ENCODE peak calls at places on chromosomes 6 and 20, in four cellular contexts. H, C, P and O are unnamed samples. For H3K4me1, the result is how much of the 10 kb centered on the place peaks cover.

GRCh38 chr6:37566209-37566859 is 66.6 kb upstream of the CCDC167 start:
- DNase-seq in H (peak), C (peak), P (peak), O (peak)

GRCh38 chr6:27205375-27206278 is 41.9 kb upstream of the PRSS16 start:
- DNase-seq in H (no peak), C (no peak), P (no peak), O (no peak)

GRCh38 chr6:170184324-170184723 is 106.6 kb downstream of the DLL1 start:
- DNase-seq in H (no peak), C (no peak), P (peak), O (no peak)

GRCh38 chr20:17556842-17557674 is 12.8 kb upstream of the DSTN start:
- DNase-seq in H (peak), C (peak), P (no peak), O (peak)

GRCh38 chr6:133240511-133241087 is 558 bp upstream of the EYA4 start:
- DNase-seq in H (no peak), C (no peak), P (peak), O (peak)

GRCh38 chr6:125884656-125885055 is 71.9 kb upstream of the HINT3 start:
- DNase-seq in H (no peak), C (no peak), P (no peak), O (no peak)

GRCh38 chr20:58891076-58891685 is 38.7 kb downstream of the GNAS start:
- DNase-seq in H (peak), C (peak), P (peak), O (peak)

GRCh38 chr20:610130-611046 is at the start of gene TCF15:
- DNase-seq in H (no peak), C (no peak), P (peak), O (peak)

GRCh38 chr6:37149750-37150149 is 20.2 kb upstream of the PIM1 start:
- DNase-seq in H (no peak), C (no peak), P (no peak), O (no peak)

GRCh38 chr20:34999782-35000181 is 44.1 kb downstream of the MYH7B start:
- DNase-seq in H (no peak), C (no peak), P (no peak), O (no peak)

GRCh38 chr6:23213651-23214050 is 644.3 kb downstream of the HDGFL1 start:
- DNase-seq in H (no peak), C (no peak), P (no peak), O (no peak)

GRCh38 chr20:63653041-63653973 is at the start of gene STMN3:
- DNase-seq in H (peak), C (peak), P (peak), O (peak)

GRCh38 chr6:166910601-166911000 is 45.7 kb downstream of the RNASET2 start:
- DNase-seq in H (no peak), C (no peak), P (no peak), O (no peak)

GRCh38 chr6:490251-491037 is 98.9 kb downstream of the IRF4 start:
- DNase-seq in H (no peak), C (no peak), P (no peak), O (no peak)
- H3K4me1 ChIP-seq in H (under half), C (under half), P (under half), O (under half)

DNA sequence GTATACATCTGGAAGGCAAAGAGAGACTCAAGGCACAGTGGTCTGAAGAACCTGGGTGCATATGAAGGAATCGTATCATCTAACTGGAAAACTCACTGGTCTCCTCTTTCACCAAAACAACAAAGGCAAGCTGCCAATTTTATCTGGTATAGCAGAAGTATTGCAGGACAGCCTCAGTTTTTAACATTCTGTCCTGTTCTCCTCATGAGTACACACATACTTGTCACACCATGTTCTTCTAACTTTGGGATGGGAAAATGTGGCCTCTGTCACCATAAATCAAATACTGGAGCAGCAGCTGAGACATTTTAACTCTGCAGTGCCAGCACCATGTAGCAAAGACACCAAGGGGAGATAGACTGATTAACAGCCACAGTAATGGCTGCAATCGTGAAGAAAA is 199.1 kb upstream of the CNR1 start:
- DNase-seq in H (no peak), C (no peak), P (no peak), O (no peak)
- H3K4me1 ChIP-seq in H (under half), C (under half), P (under half), O (under half)

GRCh38 chr6:138489846-138490245 is 9.4 kb downstream of the NHSL1 start:
- DNase-seq in H (no peak), C (no peak), P (no peak), O (no peak)
- H3K4me1 ChIP-seq in H (under half), C (under half), P (half or more), O (under half)

DNA sequence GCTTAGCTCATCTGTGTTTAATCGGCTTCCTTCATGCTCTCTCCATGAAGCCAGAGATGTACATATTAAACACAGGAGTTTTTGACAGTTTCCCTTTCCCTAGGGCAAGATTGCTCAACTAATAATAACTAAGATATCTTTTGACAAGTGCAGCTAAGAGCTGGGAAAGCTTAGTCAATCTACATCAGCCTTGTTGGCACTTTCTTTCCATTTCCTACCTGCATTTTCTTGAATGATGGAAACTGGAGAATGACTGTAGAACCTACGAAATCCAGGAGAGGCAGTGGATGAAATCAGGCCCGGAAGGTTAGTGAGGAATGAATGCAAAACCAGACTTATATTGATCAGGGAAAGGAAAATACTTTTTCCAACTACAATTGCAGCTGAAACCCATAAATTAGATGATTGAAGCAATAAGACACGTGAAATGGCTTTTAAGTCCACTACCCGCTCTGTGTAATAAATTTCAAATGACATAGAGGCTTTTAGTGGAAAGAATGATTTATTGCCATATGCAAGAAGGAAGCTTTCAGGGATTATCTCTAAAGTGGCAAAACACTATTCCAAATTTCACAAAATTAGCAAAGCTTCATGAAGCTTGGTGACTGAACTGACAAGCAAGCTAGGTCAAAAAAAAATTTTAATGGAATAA is 237.2 kb upstream of the ID4 start:
- DNase-seq in H (no peak), C (no peak), P (no peak), O (no peak)
- H3K4me1 ChIP-seq in H (under half), C (under half), P (under half), O (under half)

GRCh38 chr20:4156411-4156810 is 141.1 kb upstream of the RNF24 start:
- DNase-seq in H (peak), C (no peak), P (no peak), O (no peak)

GRCh38 chr20:4153661-4154238 is 138.4 kb upstream of the RNF24 start:
- DNase-seq in H (no peak), C (no peak), P (no peak), O (no peak)

GRCh38 chr20:4153251-4153650 is 137.9 kb upstream of the RNF24 start:
- DNase-seq in H (peak), C (no peak), P (no peak), O (no peak)

GRCh38 chr20:4155953-4156352 is 140.6 kb upstream of the RNF24 start:
- DNase-seq in H (peak), C (no peak), P (no peak), O (no peak)

GRCh38 chr20:4154958-4155411 is 139.6 kb upstream of the RNF24 start:
- DNase-seq in H (peak), C (peak), P (no peak), O (peak)
- H3K4me1 ChIP-seq in H (under half), C (under half), P (under half), O (under half)

GRCh38 chr6:3328796-3329195 is 70.0 kb downstream of the PSMG4 start:
- DNase-seq in H (peak), C (no peak), P (no peak), O (peak)
- H3K4me1 ChIP-seq in H (half or more), C (under half), P (under half), O (under half)

GRCh38 chr20:4672948-4673347 is 48.8 kb upstream of the PRND start:
- DNase-seq in H (no peak), C (no peak), P (no peak), O (no peak)

GRCh38 chr20:4667836-4668235 is 53.9 kb upstream of the PRND start:
- DNase-seq in H (no peak), C (no peak), P (no peak), O (no peak)

GRCh38 chr20:4670439-4670838 is 51.3 kb upstream of the PRND start:
- DNase-seq in H (no peak), C (no peak), P (no peak), O (no peak)

GRCh38 chr20:4673371-4674001 is 48.2 kb upstream of the PRND start:
- DNase-seq in H (no peak), C (no peak), P (no peak), O (no peak)

GRCh38 chr20:4671015-4671414 is 50.7 kb upstream of the PRND start:
- DNase-seq in H (no peak), C (no peak), P (no peak), O (no peak)
- H3K4me1 ChIP-seq in H (under half), C (under half), P (under half), O (under half)

GRCh38 chr20:50309764-50310672 is 119.4 kb downstream of the CEBPB start:
- DNase-seq in H (no peak), C (no peak), P (no peak), O (no peak)

GRCh38 chr20:50310673-50311051 is 120.0 kb downstream of the CEBPB start:
- DNase-seq in H (no peak), C (no peak), P (no peak), O (no peak)

GRCh38 chr20:50308513-50309279 is 118.1 kb downstream of the CEBPB start:
- DNase-seq in H (peak), C (peak), P (no peak), O (peak)

GRCh38 chr20:50308166-50308512 is 117.5 kb downstream of the CEBPB start:
- DNase-seq in H (no peak), C (peak), P (no peak), O (no peak)

DNA sequence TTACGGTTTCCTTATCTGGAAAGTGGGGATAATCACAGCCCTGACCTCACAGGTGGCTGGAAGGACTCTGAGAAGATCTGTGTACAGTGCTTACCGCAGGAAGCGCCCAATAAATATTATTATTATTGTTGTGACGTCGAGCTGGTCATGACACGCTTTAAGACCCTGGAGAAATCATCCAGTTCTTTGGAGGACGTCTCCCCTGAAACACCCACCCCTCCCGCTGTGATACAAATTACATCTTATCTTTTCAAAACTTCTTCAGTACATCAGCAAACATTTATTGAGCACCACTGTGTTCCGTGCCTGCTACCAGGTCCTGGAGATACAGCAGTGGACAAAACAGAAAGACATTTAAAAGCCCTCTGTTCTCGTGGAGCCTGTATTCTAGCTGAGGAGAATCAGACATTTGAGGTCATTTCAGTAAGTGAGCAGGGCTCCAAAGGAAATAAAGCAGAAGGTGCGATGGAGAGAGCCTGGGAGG is 118.7 kb downstream of the CEBPB start:
- DNase-seq in H (no peak), C (no peak), P (no peak), O (no peak)
- H3K4me1 ChIP-seq in H (under half), C (under half), P (under half), O (under half)

DNA sequence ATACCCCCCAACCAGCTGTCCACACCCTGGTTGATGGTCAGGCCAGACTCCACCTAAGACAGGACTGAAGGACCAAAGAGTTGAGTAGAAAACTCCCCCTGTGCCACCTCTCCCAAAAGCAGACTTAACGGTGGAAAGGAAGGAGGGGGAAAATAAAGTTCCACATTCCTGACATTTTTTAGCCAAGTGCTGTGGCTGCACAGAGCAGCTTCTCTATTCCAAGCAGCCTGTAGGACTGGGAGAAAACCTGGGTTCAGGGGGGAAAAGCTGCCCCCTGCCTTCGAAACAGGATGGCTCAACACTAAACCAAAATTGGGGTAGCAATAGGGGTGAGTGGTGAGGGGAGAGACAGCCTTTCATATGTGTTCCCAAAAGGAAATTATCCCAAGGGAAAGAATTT is 3.6 kb downstream of the TRAM2 start:
- DNase-seq in H (no peak), C (no peak), P (peak), O (no peak)
- H3K4me1 ChIP-seq in H (under half), C (under half), P (half or more), O (half or more)